ENCODE peak calls at places on chromosome 15, in nine cellular contexts. J, A, L, S, P, Z, M, Q and W are unnamed samples.

GRCh38 chr15:67407709-67408257 is 113.1 kb upstream of the C15orf61 start:
- DNase-seq in J (no peak), A (no peak), L (no peak), S (no peak), P (no peak), Z (no peak), M (no peak), Q (no peak), W (no peak)

GRCh38 chr15:77032647-77033416 is 37.9 kb downstream of the PSTPIP1 start:
- DNase-seq in J (peak), A (no peak), L (peak), S (no peak), P (peak), Z (no peak), M (peak), Q (no peak), W (peak)

GRCh38 chr15:62350744-62351143 is 185.7 kb upstream of the C2CD4B start:
- DNase-seq in J (no peak), A (no peak), L (no peak), S (no peak), P (no peak), Z (no peak), M (no peak), Q (no peak), W (no peak)

GRCh38 chr15:76684002-76684401 is 221.1 kb downstream of the SCAPER start:
- DNase-seq in J (no peak), A (no peak), L (no peak), S (no peak), P (no peak), Z (no peak), M (no peak), Q (no peak), W (no peak)

GRCh38 chr15:75109021-75109690 is 85.8 kb downstream of the PPCDC start:
- DNase-seq in J (no peak), A (no peak), L (no peak), S (no peak), P (no peak), Z (no peak), M (no peak), Q (no peak), W (no peak)

GRCh38 chr15:88563638-88564037 is 17.2 kb upstream of the DET1 start:
- DNase-seq in J (no peak), A (peak), L (no peak), S (no peak), P (no peak), Z (no peak), M (no peak), Q (no peak), W (no peak)

GRCh38 chr15:64693134-64693533 is 82.3 kb downstream of the RBPMS2 start:
- DNase-seq in J (no peak), A (peak), L (no peak), S (peak), P (peak), Z (no peak), M (no peak), Q (no peak), W (peak)

GRCh38 chr15:28886431-28887343 is 913 bp downstream of the APBA2 start:
- DNase-seq in J (peak), A (no peak), L (peak), S (no peak), P (no peak), Z (no peak), M (peak), Q (no peak), W (no peak)

GRCh38 chr15:44081223-44082013 is 113.7 kb downstream of the FRMD5 start:
- DNase-seq in J (no peak), A (no peak), L (no peak), S (no peak), P (no peak), Z (no peak), M (no peak), Q (no peak), W (no peak)

GRCh38 chr15:44550256-44550655 is 13.3 kb downstream of the EIF3J start:
- DNase-seq in J (no peak), A (peak), L (no peak), S (no peak), P (no peak), Z (no peak), M (no peak), Q (no peak), W (no peak)

GRCh38 chr15:92898988-92899909 is 875 bp upstream of the CHD2 start:
- DNase-seq in J (no peak), A (no peak), L (no peak), S (no peak), P (no peak), Z (peak), M (no peak), Q (no peak), W (no peak)

GRCh38 chr15:84947947-84948830 is 33.5 kb upstream of the PDE8A start:
- DNase-seq in J (no peak), A (peak), L (no peak), S (peak), P (no peak), Z (no peak), M (no peak), Q (peak), W (no peak)

GRCh38 chr15:76342046-76342381 is 5.4 kb downstream of the ISL2 start:
- DNase-seq in J (no peak), A (no peak), L (peak), S (no peak), P (no peak), Z (no peak), M (peak), Q (no peak), W (no peak)

GRCh38 chr15:92187975-92188374 is 205.7 kb upstream of the ST8SIA2 start:
- DNase-seq in J (no peak), A (no peak), L (no peak), S (no peak), P (no peak), Z (no peak), M (no peak), Q (no peak), W (no peak)

GRCh38 chr15:78076231-78077052 is 1.1 kb downstream of the TBC1D2B start:
- DNase-seq in J (no peak), A (no peak), L (no peak), S (no peak), P (no peak), Z (no peak), M (no peak), Q (no peak), W (peak)

GRCh38 chr15:73322665-73323373 is 45.9 kb downstream of the HCN4 start:
- DNase-seq in J (peak), A (no peak), L (no peak), S (no peak), P (no peak), Z (no peak), M (peak), Q (no peak), W (no peak)

GRCh38 chr15:77144492-77145070 is 73.7 kb upstream of the TSPAN3 start:
- DNase-seq in J (no peak), A (peak), L (no peak), S (no peak), P (no peak), Z (no peak), M (no peak), Q (peak), W (no peak)

GRCh38 chr15:25860885-25861866 is 2.0 kb downstream of the ATP10A start:
- DNase-seq in J (no peak), A (no peak), L (no peak), S (no peak), P (peak), Z (no peak), M (no peak), Q (no peak), W (no peak)

GRCh38 chr15:63610209-63610841 is 13.1 kb downstream of the FBXL22 start:
- DNase-seq in J (no peak), A (peak), L (peak), S (peak), P (peak), Z (peak), M (peak), Q (no peak), W (peak)

GRCh38 chr15:69074011-69074842 is 59.7 kb downstream of the NOX5 start:
- DNase-seq in J (peak), A (peak), L (peak), S (peak), P (peak), Z (peak), M (peak), Q (no peak), W (peak)

GRCh38 chr15:64770626-64771025 is 4.8 kb downstream of the RBPMS2 start:
- DNase-seq in J (no peak), A (no peak), L (no peak), S (no peak), P (no peak), Z (no peak), M (peak), Q (no peak), W (no peak)

GRCh38 chr15:85048430-85048829 is 66.8 kb downstream of the PDE8A start:
- DNase-seq in J (no peak), A (peak), L (no peak), S (no peak), P (no peak), Z (no peak), M (no peak), Q (no peak), W (no peak)

GRCh38 chr15:68820205-68820588 is 498 bp downstream of the ANP32A start:
- DNase-seq in J (peak), A (peak), L (peak), S (peak), P (peak), Z (peak), M (no peak), Q (peak), W (peak)

GRCh38 chr15:81747026-81747425 is 298.8 kb downstream of the MEX3B start:
- DNase-seq in J (no peak), A (no peak), L (no peak), S (no peak), P (no peak), Z (no peak), M (no peak), Q (no peak), W (no peak)

GRCh38 chr15:55661431-55661830 is 73.3 kb upstream of the PYGO1 start:
- DNase-seq in J (no peak), A (peak), L (no peak), S (no peak), P (no peak), Z (no peak), M (peak), Q (no peak), W (no peak)

GRCh38 chr15:93035092-93035915 is 53.7 kb downstream of the RGMA start:
- DNase-seq in J (no peak), A (no peak), L (no peak), S (no peak), P (no peak), Z (no peak), M (no peak), Q (no peak), W (no peak)

GRCh38 chr15:98677345-98678059 is 29.2 kb downstream of the IGF1R start:
- DNase-seq in J (no peak), A (no peak), L (no peak), S (no peak), P (no peak), Z (no peak), M (no peak), Q (no peak), W (no peak)

GRCh38 chr15:79157631-79158592 is 67.3 kb upstream of the RASGRF1 start:
- DNase-seq in J (peak), A (no peak), L (no peak), S (no peak), P (no peak), Z (no peak), M (no peak), Q (no peak), W (no peak)

GRCh38 chr15:48682949-48683651 is 37.6 kb upstream of the FBN1 start:
- DNase-seq in J (no peak), A (peak), L (no peak), S (peak), P (peak), Z (no peak), M (no peak), Q (no peak), W (no peak)

GRCh38 chr15:74845208-74845568 is 2.2 kb upstream of the ULK3 start:
- DNase-seq in J (peak), A (no peak), L (no peak), S (no peak), P (no peak), Z (no peak), M (no peak), Q (no peak), W (no peak)

GRCh38 chr15:85531083-85531482 is 150.7 kb downstream of the AKAP13 start:
- DNase-seq in J (no peak), A (no peak), L (no peak), S (no peak), P (no peak), Z (no peak), M (no peak), Q (no peak), W (no peak)

GRCh38 chr15:77591960-77592613 is 40.6 kb downstream of the LINGO1 start:
- DNase-seq in J (no peak), A (no peak), L (no peak), S (no peak), P (no peak), Z (no peak), M (no peak), Q (no peak), W (peak)